ENCODE peak calls at places on chromosome 6, in eight cellular contexts. One of them, this sample, is unnamed.
A peak's percentile ranks its signal among the peaks of the same experiment; 100 is the strongest.

GRCh38 chr6:166595949-166596348 is 9.5 kb upstream of the RAMACL start:
- DNase-seq in fibroblast of the aortic adventitia: no peak
- DNase-seq in Calu3: no peak
- DNase-seq in CD4-positive, alpha-beta T cell: no peak
- DNase-seq in cardiac muscle cell: no peak
- DNase-seq in HFFc6: no peak
- DNase-seq in Peyer's patch: no peak
- DNase-seq in MCF 10A: no peak
- DNase-seq in this sample: no peak

GRCh38 chr6:139308284-139308916 is 16.6 kb upstream of the TXLNB start:
- DNase-seq in fibroblast of the aortic adventitia: no peak
- DNase-seq in Calu3: no peak
- DNase-seq in CD4-positive, alpha-beta T cell: no peak
- DNase-seq in cardiac muscle cell: no peak
- DNase-seq in HFFc6: no peak
- DNase-seq in Peyer's patch: no peak
- DNase-seq in MCF 10A: no peak
- DNase-seq in this sample: no peak

GRCh38 chr6:75065524-75065923 is 140.3 kb downstream of the COL12A1 start:
- DNase-seq in fibroblast of the aortic adventitia: peak; percentile 43
- DNase-seq in Calu3: no peak
- DNase-seq in CD4-positive, alpha-beta T cell: no peak
- DNase-seq in cardiac muscle cell: no peak
- DNase-seq in HFFc6: no peak
- DNase-seq in Peyer's patch: no peak
- DNase-seq in MCF 10A: no peak
- DNase-seq in this sample: no peak

GRCh38 chr6:1436334-1437306 is 47.2 kb downstream of the FOXF2 start:
- DNase-seq in fibroblast of the aortic adventitia: peak; percentile 86
- DNase-seq in Calu3: peak; percentile 53
- DNase-seq in CD4-positive, alpha-beta T cell: no peak
- DNase-seq in cardiac muscle cell: peak; percentile 76
- DNase-seq in HFFc6: peak; percentile 70
- DNase-seq in Peyer's patch: no peak
- DNase-seq in MCF 10A: peak; percentile 78
- DNase-seq in this sample: no peak

GRCh38 chr6:104896914-104897313 is 37.2 kb upstream of the HACE1 start:
- DNase-seq in fibroblast of the aortic adventitia: peak; percentile 11
- DNase-seq in Calu3: no peak
- DNase-seq in CD4-positive, alpha-beta T cell: no peak
- DNase-seq in cardiac muscle cell: no peak
- DNase-seq in HFFc6: no peak
- DNase-seq in Peyer's patch: no peak
- DNase-seq in MCF 10A: no peak
- DNase-seq in this sample: no peak

GRCh38 chr6:5167501-5167900 is 82.4 kb downstream of the PPP1R3G start:
- DNase-seq in fibroblast of the aortic adventitia: no peak
- DNase-seq in Calu3: no peak
- DNase-seq in CD4-positive, alpha-beta T cell: no peak
- DNase-seq in cardiac muscle cell: no peak
- DNase-seq in HFFc6: no peak
- DNase-seq in Peyer's patch: no peak
- DNase-seq in MCF 10A: no peak
- DNase-seq in this sample: no peak

GRCh38 chr6:32842690-32843089 is 1.2 kb downstream of the PSMB8 start:
- DNase-seq in fibroblast of the aortic adventitia: no peak
- DNase-seq in Calu3: no peak
- DNase-seq in CD4-positive, alpha-beta T cell: no peak
- DNase-seq in cardiac muscle cell: no peak
- DNase-seq in HFFc6: no peak
- DNase-seq in Peyer's patch: no peak
- DNase-seq in MCF 10A: no peak
- DNase-seq in this sample: no peak

GRCh38 chr6:33156561-33156960 is 35.7 kb downstream of the COL11A2 start:
- DNase-seq in fibroblast of the aortic adventitia: no peak
- DNase-seq in Calu3: no peak
- DNase-seq in CD4-positive, alpha-beta T cell: no peak
- DNase-seq in cardiac muscle cell: no peak
- DNase-seq in HFFc6: no peak
- DNase-seq in Peyer's patch: no peak
- DNase-seq in MCF 10A: no peak
- DNase-seq in this sample: no peak

GRCh38 chr6:32254761-32255211 is 30.9 kb upstream of the NOTCH4 start:
- DNase-seq in fibroblast of the aortic adventitia: no peak
- DNase-seq in Calu3: no peak
- DNase-seq in CD4-positive, alpha-beta T cell: no peak
- DNase-seq in cardiac muscle cell: no peak
- DNase-seq in HFFc6: no peak
- DNase-seq in Peyer's patch: no peak
- DNase-seq in MCF 10A: no peak
- DNase-seq in this sample: no peak

GRCh38 chr6:164021589-164022290 is 607.2 kb downstream of the QKI start:
- DNase-seq in fibroblast of the aortic adventitia: no peak
- DNase-seq in Calu3: no peak
- DNase-seq in CD4-positive, alpha-beta T cell: no peak
- DNase-seq in cardiac muscle cell: no peak
- DNase-seq in HFFc6: no peak
- DNase-seq in Peyer's patch: no peak
- DNase-seq in MCF 10A: no peak
- DNase-seq in this sample: no peak

GRCh38 chr6:1380625-1381396 is 8.6 kb upstream of the FOXF2 start:
- DNase-seq in fibroblast of the aortic adventitia: no peak
- DNase-seq in Calu3: no peak
- DNase-seq in CD4-positive, alpha-beta T cell: no peak
- DNase-seq in cardiac muscle cell: no peak
- DNase-seq in HFFc6: no peak
- DNase-seq in Peyer's patch: no peak
- DNase-seq in MCF 10A: no peak
- DNase-seq in this sample: no peak

DNA sequence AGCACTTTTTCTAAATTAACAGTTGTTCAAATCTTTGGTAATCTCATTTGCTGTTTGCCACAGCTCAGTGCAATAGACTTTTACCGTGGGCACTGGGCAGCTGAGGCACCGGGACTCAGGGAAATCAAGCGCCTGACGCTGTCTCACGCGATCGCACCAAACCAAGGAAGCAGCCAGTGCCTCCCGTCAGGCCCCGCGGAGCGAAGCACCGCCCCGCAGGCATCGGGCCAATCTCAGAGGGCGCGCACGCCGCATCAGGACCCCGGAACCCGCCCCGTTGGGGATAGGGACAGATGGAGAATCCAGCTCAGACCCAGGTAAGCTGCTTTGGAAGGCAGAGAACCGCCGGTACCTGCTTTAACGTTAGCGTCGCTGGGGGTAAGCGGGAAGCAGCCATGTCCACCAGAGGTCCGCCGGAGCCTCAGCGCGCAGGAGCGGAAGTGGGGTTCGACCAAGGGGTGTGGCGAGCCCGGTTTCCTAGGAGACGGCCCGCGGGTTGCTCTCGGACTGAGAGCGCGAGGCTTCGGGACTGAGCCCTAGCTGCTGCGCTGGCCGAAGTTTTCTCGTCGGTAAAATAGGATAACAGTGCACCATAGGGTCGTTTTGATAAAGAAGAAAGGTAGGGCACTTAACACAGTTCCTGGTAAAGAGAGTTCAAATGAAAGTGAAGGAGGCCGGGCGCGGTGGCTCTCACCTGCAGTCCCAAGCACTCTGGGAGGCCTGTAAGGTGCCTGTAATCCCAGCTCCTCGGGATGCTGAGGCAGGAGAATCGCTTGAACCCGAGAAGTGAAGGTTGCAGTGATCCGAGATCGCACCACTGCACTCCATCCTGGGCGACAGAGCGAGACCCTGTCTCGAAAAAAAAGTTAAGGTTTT is at the start of gene LYRM2:
- DNase-seq in fibroblast of the aortic adventitia: peak; percentile 91
- DNase-seq in Calu3: peak; percentile 95
- DNase-seq in CD4-positive, alpha-beta T cell: peak; percentile 87
- DNase-seq in cardiac muscle cell: peak; percentile 96
- DNase-seq in HFFc6: peak; percentile 93
- DNase-seq in Peyer's patch: peak; percentile 96
- DNase-seq in MCF 10A: peak; percentile 95
- DNase-seq in this sample: peak; percentile 94
- TF ChIP-seq CTCF in fibroblast of the aortic adventitia: peak; percentile 27
- TF ChIP-seq CTCF in Calu3: no peak
- TF ChIP-seq CTCF in CD4-positive, alpha-beta T cell: no peak
- TF ChIP-seq CTCF in cardiac muscle cell: no peak
- TF ChIP-seq CTCF in HFFc6: no peak
- TF ChIP-seq CTCF in Peyer's patch: peak; percentile 29
- TF ChIP-seq CTCF in MCF 10A: no peak
- TF ChIP-seq CTCF in this sample: no peak

GRCh38 chr6:134938896-134939295 is 11.0 kb downstream of the ALDH8A1 start:
- DNase-seq in fibroblast of the aortic adventitia: no peak
- DNase-seq in Calu3: no peak
- DNase-seq in CD4-positive, alpha-beta T cell: no peak
- DNase-seq in cardiac muscle cell: no peak
- DNase-seq in HFFc6: no peak
- DNase-seq in Peyer's patch: no peak
- DNase-seq in MCF 10A: no peak
- DNase-seq in this sample: no peak

GRCh38 chr6:134948708-134949107 is 1.2 kb downstream of the ALDH8A1 start:
- DNase-seq in fibroblast of the aortic adventitia: no peak
- DNase-seq in Calu3: no peak
- DNase-seq in CD4-positive, alpha-beta T cell: no peak
- DNase-seq in cardiac muscle cell: no peak
- DNase-seq in HFFc6: no peak
- DNase-seq in Peyer's patch: no peak
- DNase-seq in MCF 10A: no peak
- DNase-seq in this sample: no peak

GRCh38 chr6:134945045-134945444 is 4.9 kb downstream of the ALDH8A1 start:
- DNase-seq in fibroblast of the aortic adventitia: no peak
- DNase-seq in Calu3: no peak
- DNase-seq in CD4-positive, alpha-beta T cell: no peak
- DNase-seq in cardiac muscle cell: no peak
- DNase-seq in HFFc6: no peak
- DNase-seq in Peyer's patch: no peak
- DNase-seq in MCF 10A: no peak
- DNase-seq in this sample: no peak

GRCh38 chr6:134948142-134948541 is 1.8 kb downstream of the ALDH8A1 start:
- DNase-seq in fibroblast of the aortic adventitia: no peak
- DNase-seq in Calu3: no peak
- DNase-seq in CD4-positive, alpha-beta T cell: no peak
- DNase-seq in cardiac muscle cell: no peak
- DNase-seq in HFFc6: no peak
- DNase-seq in Peyer's patch: no peak
- DNase-seq in MCF 10A: no peak
- DNase-seq in this sample: no peak

GRCh38 chr6:134943567-134944111 is 6.3 kb downstream of the ALDH8A1 start:
- DNase-seq in fibroblast of the aortic adventitia: no peak
- DNase-seq in Calu3: no peak
- DNase-seq in CD4-positive, alpha-beta T cell: no peak
- DNase-seq in cardiac muscle cell: no peak
- DNase-seq in HFFc6: no peak
- DNase-seq in Peyer's patch: no peak
- DNase-seq in MCF 10A: no peak
- DNase-seq in this sample: no peak
- TF ChIP-seq CTCF in fibroblast of the aortic adventitia: no peak
- TF ChIP-seq CTCF in Calu3: no peak
- TF ChIP-seq CTCF in CD4-positive, alpha-beta T cell: no peak
- TF ChIP-seq CTCF in cardiac muscle cell: no peak
- TF ChIP-seq CTCF in HFFc6: no peak
- TF ChIP-seq CTCF in Peyer's patch: no peak
- TF ChIP-seq CTCF in MCF 10A: no peak
- TF ChIP-seq CTCF in this sample: no peak

GRCh38 chr6:44113396-44113795 is 13.9 kb downstream of the MRPL14 start:
- DNase-seq in fibroblast of the aortic adventitia: no peak
- DNase-seq in Calu3: no peak
- DNase-seq in CD4-positive, alpha-beta T cell: no peak
- DNase-seq in cardiac muscle cell: no peak
- DNase-seq in HFFc6: no peak
- DNase-seq in Peyer's patch: no peak
- DNase-seq in MCF 10A: no peak
- DNase-seq in this sample: no peak
- TF ChIP-seq CTCF in fibroblast of the aortic adventitia: peak; percentile 33
- TF ChIP-seq CTCF in Calu3: peak; percentile 20
- TF ChIP-seq CTCF in CD4-positive, alpha-beta T cell: no peak
- TF ChIP-seq CTCF in cardiac muscle cell: peak; percentile 12
- TF ChIP-seq CTCF in HFFc6: peak; percentile 53
- TF ChIP-seq CTCF in Peyer's patch: peak; percentile 22
- TF ChIP-seq CTCF in MCF 10A: peak; percentile 4
- TF ChIP-seq CTCF in this sample: peak; percentile 39

GRCh38 chr6:25962368-25963127 is at the start of gene TRIM38:
- DNase-seq in fibroblast of the aortic adventitia: peak; percentile 94
- DNase-seq in Calu3: peak; percentile 78
- DNase-seq in CD4-positive, alpha-beta T cell: peak; percentile 52
- DNase-seq in cardiac muscle cell: peak; percentile 6
- DNase-seq in HFFc6: peak; percentile 89
- DNase-seq in Peyer's patch: no peak
- DNase-seq in MCF 10A: peak; percentile 90
- DNase-seq in this sample: no peak

GRCh38 chr6:25960689-25961088 is 1.9 kb upstream of the TRIM38 start:
- DNase-seq in fibroblast of the aortic adventitia: no peak
- DNase-seq in Calu3: no peak
- DNase-seq in CD4-positive, alpha-beta T cell: no peak
- DNase-seq in cardiac muscle cell: no peak
- DNase-seq in HFFc6: no peak
- DNase-seq in Peyer's patch: no peak
- DNase-seq in MCF 10A: no peak
- DNase-seq in this sample: no peak

GRCh38 chr6:25959890-25960531 is 2.6 kb upstream of the TRIM38 start:
- DNase-seq in fibroblast of the aortic adventitia: no peak
- DNase-seq in Calu3: no peak
- DNase-seq in CD4-positive, alpha-beta T cell: no peak
- DNase-seq in cardiac muscle cell: no peak
- DNase-seq in HFFc6: peak; percentile 25
- DNase-seq in Peyer's patch: no peak
- DNase-seq in MCF 10A: no peak
- DNase-seq in this sample: no peak

GRCh38 chr6:25963426-25964123 is 973 bp downstream of the TRIM38 start:
- DNase-seq in fibroblast of the aortic adventitia: peak; percentile 27
- DNase-seq in Calu3: peak; percentile 38
- DNase-seq in CD4-positive, alpha-beta T cell: no peak
- DNase-seq in cardiac muscle cell: no peak
- DNase-seq in HFFc6: no peak
- DNase-seq in Peyer's patch: no peak
- DNase-seq in MCF 10A: peak; percentile 27
- DNase-seq in this sample: no peak

DNA sequence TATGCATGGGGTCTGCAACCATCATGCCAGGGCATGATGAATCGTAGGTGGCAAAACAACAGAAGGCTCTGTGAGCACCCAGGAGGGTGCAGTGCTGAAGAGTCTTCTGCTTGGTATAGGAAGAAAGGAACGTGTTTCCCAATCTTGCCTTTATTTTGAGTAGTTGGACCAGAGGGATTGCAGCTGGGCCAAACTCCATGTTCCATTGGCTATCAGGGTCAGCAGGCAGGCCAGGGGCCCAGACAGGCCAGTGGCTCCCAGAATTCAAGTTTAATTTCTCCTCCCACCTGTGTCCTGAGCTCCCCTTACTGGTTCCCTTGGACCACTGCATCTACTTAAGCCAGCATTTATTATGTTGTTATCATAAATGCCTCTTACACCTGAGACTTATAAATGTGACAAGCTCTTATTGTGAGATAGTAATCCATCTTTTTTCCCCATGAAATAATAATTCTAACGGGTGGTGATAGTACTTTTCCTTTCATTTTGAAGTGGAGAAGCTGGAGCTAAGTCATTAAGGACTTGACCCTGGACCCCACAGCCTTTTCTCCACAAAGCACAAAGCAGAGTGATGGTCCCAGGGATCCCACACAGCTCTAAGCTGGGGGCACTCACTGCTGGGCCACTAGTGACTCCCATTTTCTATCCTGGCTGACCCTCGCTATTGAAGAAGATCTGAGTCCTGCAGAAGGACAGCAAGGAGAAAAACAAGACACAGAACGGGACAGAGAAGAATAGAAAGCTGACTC is 809 bp upstream of the TRIM38 start:
- DNase-seq in fibroblast of the aortic adventitia: peak; percentile 15
- DNase-seq in Calu3: no peak
- DNase-seq in CD4-positive, alpha-beta T cell: no peak
- DNase-seq in cardiac muscle cell: no peak
- DNase-seq in HFFc6: no peak
- DNase-seq in Peyer's patch: no peak
- DNase-seq in MCF 10A: peak; percentile 1
- DNase-seq in this sample: no peak
- TF ChIP-seq CTCF in fibroblast of the aortic adventitia: peak; percentile 12
- TF ChIP-seq CTCF in Calu3: no peak
- TF ChIP-seq CTCF in CD4-positive, alpha-beta T cell: no peak
- TF ChIP-seq CTCF in cardiac muscle cell: no peak
- TF ChIP-seq CTCF in HFFc6: no peak
- TF ChIP-seq CTCF in Peyer's patch: no peak
- TF ChIP-seq CTCF in MCF 10A: no peak
- TF ChIP-seq CTCF in this sample: no peak

This sample was measured in glutamatergic neuron.